ENCODE peak calls at places on chromosome 13, in five cellular contexts. One of them, this sample, is unnamed. For H3K9me3, the result is how much of the 10 kb centered on the place peaks cover.

GRCh38 chr13:51807041-51807440 is 3.1 kb upstream of the DHRS12 start:
- DNase-seq in stomach: no peak
- DNase-seq in left ventricle myocardium inferior: no peak
- DNase-seq in cardiac muscle cell: no peak
- DNase-seq in psoas muscle: no peak
- DNase-seq in this sample: no peak

GRCh38 chr13:59547950-59548349 is 615.8 kb downstream of the DIAPH3 start:
- DNase-seq in stomach: no peak
- DNase-seq in left ventricle myocardium inferior: no peak
- DNase-seq in cardiac muscle cell: no peak
- DNase-seq in psoas muscle: no peak
- DNase-seq in this sample: no peak

GRCh38 chr13:77235456-77236022 is 91.4 kb downstream of the MYCBP2 start:
- DNase-seq in stomach: no peak
- DNase-seq in left ventricle myocardium inferior: no peak
- DNase-seq in cardiac muscle cell: no peak
- DNase-seq in psoas muscle: no peak
- DNase-seq in this sample: no peak

GRCh38 chr13:51249254-51249653 is 27.1 kb downstream of the FAM124A start:
- DNase-seq in stomach: no peak
- DNase-seq in left ventricle myocardium inferior: no peak
- DNase-seq in cardiac muscle cell: no peak
- DNase-seq in psoas muscle: no peak
- DNase-seq in this sample: no peak

GRCh38 chr13:74675185-74675584 is 541.0 kb upstream of the KLF12 start:
- DNase-seq in stomach: no peak
- DNase-seq in left ventricle myocardium inferior: no peak
- DNase-seq in cardiac muscle cell: no peak
- DNase-seq in psoas muscle: no peak
- DNase-seq in this sample: no peak

GRCh38 chr13:90686438-90686837 is 661.0 kb upstream of the MIR17HG start:
- DNase-seq in stomach: no peak
- DNase-seq in left ventricle myocardium inferior: no peak
- DNase-seq in cardiac muscle cell: no peak
- DNase-seq in psoas muscle: no peak
- DNase-seq in this sample: no peak

GRCh38 chr13:98909016-98909415 is 68.8 kb downstream of the DOCK9 start:
- DNase-seq in stomach: no peak
- DNase-seq in left ventricle myocardium inferior: no peak
- DNase-seq in cardiac muscle cell: no peak
- DNase-seq in psoas muscle: no peak
- DNase-seq in this sample: no peak

GRCh38 chr13:73767191-73767741 is 366.9 kb downstream of the KLF12 start:
- DNase-seq in stomach: no peak
- DNase-seq in left ventricle myocardium inferior: no peak
- DNase-seq in cardiac muscle cell: no peak
- DNase-seq in psoas muscle: no peak
- DNase-seq in this sample: no peak

GRCh38 chr13:95643471-95643813 is 1.1 kb downstream of the DZIP1 start:
- DNase-seq in stomach: no peak
- DNase-seq in left ventricle myocardium inferior: no peak
- DNase-seq in cardiac muscle cell: peak
- DNase-seq in psoas muscle: no peak
- DNase-seq in this sample: no peak

GRCh38 chr13:97586941-97587340 is 153.0 kb downstream of the RAP2A start:
- DNase-seq in stomach: no peak
- DNase-seq in left ventricle myocardium inferior: no peak
- DNase-seq in cardiac muscle cell: no peak
- DNase-seq in psoas muscle: no peak
- DNase-seq in this sample: no peak

GRCh38 chr13:33405371-33405770 is 119.8 kb upstream of the STARD13 start:
- DNase-seq in stomach: no peak
- DNase-seq in left ventricle myocardium inferior: no peak
- DNase-seq in cardiac muscle cell: no peak
- DNase-seq in psoas muscle: no peak
- DNase-seq in this sample: no peak

GRCh38 chr13:29893438-29893837 is 43.0 kb upstream of the UBL3 start:
- DNase-seq in stomach: no peak
- DNase-seq in left ventricle myocardium inferior: no peak
- DNase-seq in cardiac muscle cell: no peak
- DNase-seq in psoas muscle: no peak
- DNase-seq in this sample: no peak

GRCh38 chr13:114015608-114016295 is 41.9 kb upstream of the C13orf46 start:
- DNase-seq in stomach: peak
- DNase-seq in left ventricle myocardium inferior: no peak
- DNase-seq in cardiac muscle cell: no peak
- DNase-seq in psoas muscle: peak
- DNase-seq in this sample: no peak

GRCh38 chr13:18962168-18962734 is 219.4 kb downstream of the TUBA3C start:
- DNase-seq in stomach: no peak
- DNase-seq in left ventricle myocardium inferior: no peak
- DNase-seq in cardiac muscle cell: no peak
- DNase-seq in psoas muscle: no peak
- DNase-seq in this sample: no peak
- H3K9me3 ChIP-seq in stomach: under half
- H3K9me3 ChIP-seq in left ventricle myocardium inferior: under half
- H3K9me3 ChIP-seq in cardiac muscle cell: under half
- H3K9me3 ChIP-seq in psoas muscle: under half
- H3K9me3 ChIP-seq in this sample: under half

DNA sequence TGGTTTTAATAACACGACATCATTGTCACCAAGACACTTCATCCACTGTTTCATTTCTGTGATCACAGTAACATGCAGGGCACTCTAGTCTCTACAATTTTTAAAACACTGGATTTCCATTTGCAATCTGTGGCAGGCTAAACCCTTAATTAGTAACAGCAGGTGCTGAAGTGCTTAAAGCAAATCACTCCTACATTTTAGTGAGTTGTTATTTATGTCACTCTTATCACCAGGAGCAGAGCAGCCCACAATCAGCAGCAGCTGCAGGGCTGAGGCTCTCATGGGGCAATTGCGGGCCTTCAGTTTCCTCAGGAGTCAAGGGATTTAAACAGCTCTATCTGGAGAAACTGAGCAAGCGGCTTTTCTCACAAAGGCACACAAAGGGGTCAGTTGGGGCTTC is 1.6 kb downstream of the SOHLH2 start:
- DNase-seq in stomach: no peak
- DNase-seq in left ventricle myocardium inferior: no peak
- DNase-seq in cardiac muscle cell: no peak
- DNase-seq in psoas muscle: no peak
- DNase-seq in this sample: no peak
- H3K27ac ChIP-seq in stomach: no peak
- H3K27ac ChIP-seq in left ventricle myocardium inferior: no peak
- H3K27ac ChIP-seq in cardiac muscle cell: no peak
- H3K27ac ChIP-seq in psoas muscle: no peak
- H3K27ac ChIP-seq in this sample: no peak

GRCh38 chr13:103431880-103432279 is 365.7 kb upstream of the SLC10A2 start:
- DNase-seq in stomach: no peak
- DNase-seq in left ventricle myocardium inferior: no peak
- DNase-seq in cardiac muscle cell: no peak
- DNase-seq in psoas muscle: no peak
- DNase-seq in this sample: no peak
- H3K9me3 ChIP-seq in stomach: under half
- H3K9me3 ChIP-seq in left ventricle myocardium inferior: under half
- H3K9me3 ChIP-seq in cardiac muscle cell: under half
- H3K9me3 ChIP-seq in psoas muscle: under half
- H3K9me3 ChIP-seq in this sample: under half

GRCh38 chr13:110559986-110560385 is 1.5 kb downstream of the RAB20 start:
- DNase-seq in stomach: no peak
- DNase-seq in left ventricle myocardium inferior: no peak
- DNase-seq in cardiac muscle cell: no peak
- DNase-seq in psoas muscle: no peak
- DNase-seq in this sample: no peak
- H3K27ac ChIP-seq in stomach: peak
- H3K27ac ChIP-seq in left ventricle myocardium inferior: peak
- H3K27ac ChIP-seq in cardiac muscle cell: no peak
- H3K27ac ChIP-seq in psoas muscle: peak
- H3K27ac ChIP-seq in this sample: peak

DNA sequence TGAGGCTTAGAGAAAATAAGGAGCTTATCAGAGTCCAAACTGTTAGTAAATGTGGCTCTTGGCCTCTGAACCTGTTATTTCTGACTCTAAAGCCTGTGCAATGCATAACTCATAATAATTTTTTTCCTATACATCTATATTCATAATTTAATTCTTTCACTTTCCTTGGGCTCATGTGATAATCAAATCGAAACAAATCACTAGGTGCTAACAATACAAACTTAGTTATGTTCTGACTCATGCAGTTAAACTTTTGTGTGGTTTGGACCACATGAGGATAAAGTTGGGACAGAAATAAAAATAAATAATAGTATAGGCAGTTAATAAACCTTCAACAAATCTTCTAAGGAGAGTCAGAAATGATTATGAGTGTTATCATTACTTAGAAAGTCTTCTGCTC is 1629.0 kb downstream of the OLFM4 start:
- DNase-seq in stomach: no peak
- DNase-seq in left ventricle myocardium inferior: no peak
- DNase-seq in cardiac muscle cell: no peak
- DNase-seq in psoas muscle: no peak
- DNase-seq in this sample: no peak
- H3K9me3 ChIP-seq in stomach: under half
- H3K9me3 ChIP-seq in left ventricle myocardium inferior: under half
- H3K9me3 ChIP-seq in cardiac muscle cell: under half
- H3K9me3 ChIP-seq in psoas muscle: under half
- H3K9me3 ChIP-seq in this sample: under half

DNA sequence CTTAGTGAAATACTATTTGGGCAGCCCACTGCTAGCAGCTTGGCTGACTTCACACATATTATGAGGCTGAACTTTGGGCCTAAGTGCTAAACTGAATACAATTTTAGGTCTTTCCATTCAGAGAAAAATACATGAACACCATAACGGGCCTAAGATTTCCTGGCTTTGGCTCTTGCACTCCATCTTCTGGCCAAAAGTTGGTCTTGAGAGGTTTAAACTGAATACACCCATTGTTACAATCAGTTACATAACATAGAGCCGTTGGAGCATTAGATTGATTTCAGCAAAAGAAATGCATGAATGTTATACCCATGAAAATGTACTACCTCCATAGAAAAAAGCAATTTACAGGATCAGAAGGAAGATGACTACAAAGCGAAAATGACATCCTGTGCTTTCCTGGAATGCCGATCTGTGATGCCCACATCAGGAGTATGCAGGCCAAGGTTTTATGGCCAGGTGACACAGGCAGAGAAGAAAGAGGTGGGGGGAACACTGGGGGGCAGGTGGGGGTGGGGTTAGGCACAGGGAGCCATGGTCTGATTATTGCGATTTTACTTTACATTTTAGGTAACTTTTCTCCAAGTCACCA is 11.1 kb upstream of the SHISA2 start:
- DNase-seq in stomach: peak
- DNase-seq in left ventricle myocardium inferior: no peak
- DNase-seq in cardiac muscle cell: peak
- DNase-seq in psoas muscle: no peak
- DNase-seq in this sample: no peak
- H3K27ac ChIP-seq in stomach: no peak
- H3K27ac ChIP-seq in left ventricle myocardium inferior: no peak
- H3K27ac ChIP-seq in cardiac muscle cell: no peak
- H3K27ac ChIP-seq in psoas muscle: no peak
- H3K27ac ChIP-seq in this sample: no peak

DNA sequence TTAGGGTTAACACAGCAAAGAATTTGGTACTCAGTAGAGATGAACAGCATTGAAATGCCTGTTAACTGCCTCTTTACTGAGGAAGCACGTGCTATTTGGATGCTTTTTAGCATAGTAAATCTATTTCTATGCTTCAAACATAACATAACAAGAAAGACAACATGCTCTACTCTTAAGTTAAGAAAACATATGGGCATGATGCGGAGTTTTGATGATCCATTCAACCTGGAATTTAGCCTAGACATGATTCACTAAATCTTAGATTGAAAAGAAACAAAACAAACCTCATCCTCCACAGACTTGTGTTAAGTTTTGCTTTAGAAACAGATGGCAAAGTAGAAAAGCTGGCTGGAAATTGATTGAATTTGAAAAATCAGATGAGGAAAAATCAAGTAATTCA is 593.8 kb downstream of the OLFM4 start:
- DNase-seq in stomach: no peak
- DNase-seq in left ventricle myocardium inferior: no peak
- DNase-seq in cardiac muscle cell: no peak
- DNase-seq in psoas muscle: no peak
- DNase-seq in this sample: no peak
- H3K9me3 ChIP-seq in stomach: under half
- H3K9me3 ChIP-seq in left ventricle myocardium inferior: under half
- H3K9me3 ChIP-seq in cardiac muscle cell: under half
- H3K9me3 ChIP-seq in psoas muscle: under half
- H3K9me3 ChIP-seq in this sample: under half

DNA sequence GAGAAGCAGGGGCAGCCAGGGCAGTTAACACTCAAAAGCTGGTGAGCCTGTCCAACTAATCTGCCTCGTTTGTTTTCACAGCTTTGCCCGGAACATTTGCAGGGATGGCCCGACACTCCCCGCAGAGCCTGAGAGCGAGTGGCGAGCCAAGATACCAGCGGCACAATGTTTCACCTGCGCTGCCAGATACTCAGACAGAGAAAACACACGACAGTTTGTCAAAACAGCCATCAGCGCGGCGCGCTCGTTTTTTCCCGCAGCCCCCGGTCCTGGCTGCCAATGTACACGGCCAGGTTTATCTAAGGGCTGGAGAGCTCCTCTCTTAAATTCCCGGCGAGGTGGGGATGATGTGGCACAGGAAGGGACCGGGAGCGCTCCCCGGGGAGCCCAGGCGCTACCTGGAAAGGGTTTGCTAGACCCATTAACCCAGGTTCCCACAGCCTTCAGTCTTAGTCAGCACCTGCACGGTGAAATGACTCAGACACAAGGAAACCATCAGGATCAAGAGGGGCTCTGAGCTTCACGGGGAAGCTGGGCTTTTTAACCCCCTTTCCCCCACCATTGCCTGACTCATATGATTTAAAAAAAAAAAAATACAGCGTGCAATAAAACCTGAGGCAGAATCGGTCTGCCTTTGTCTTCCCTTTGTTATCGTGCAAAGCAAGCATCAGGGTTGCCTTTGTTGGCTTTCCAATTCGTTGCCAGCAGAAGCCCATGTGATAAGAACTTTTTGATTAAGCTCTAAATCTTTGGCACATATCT is 186.2 kb downstream of the EFNB2 start:
- DNase-seq in stomach: peak
- DNase-seq in left ventricle myocardium inferior: peak
- DNase-seq in cardiac muscle cell: peak
- DNase-seq in psoas muscle: no peak
- DNase-seq in this sample: peak
- H3K27ac ChIP-seq in stomach: peak
- H3K27ac ChIP-seq in left ventricle myocardium inferior: no peak
- H3K27ac ChIP-seq in cardiac muscle cell: no peak
- H3K27ac ChIP-seq in psoas muscle: no peak
- H3K27ac ChIP-seq in this sample: peak

GRCh38 chr13:49838989-49839388 is 46.5 kb upstream of the KPNA3 start:
- DNase-seq in stomach: no peak
- DNase-seq in left ventricle myocardium inferior: no peak
- DNase-seq in cardiac muscle cell: no peak
- DNase-seq in psoas muscle: no peak
- DNase-seq in this sample: no peak
- H3K9me3 ChIP-seq in stomach: under half
- H3K9me3 ChIP-seq in left ventricle myocardium inferior: under half
- H3K9me3 ChIP-seq in cardiac muscle cell: under half
- H3K9me3 ChIP-seq in psoas muscle: under half
- H3K9me3 ChIP-seq in this sample: under half

This sample was measured in RWPE2.